ENCODE peak calls at places on chromosome 1, in nine cellular contexts. X, U, E, V, Q, D, J, Z and N are unnamed samples.

GRCh38 chr1:101317590-101317989 is 80.8 kb downstream of the S1PR1 start:
- DNase-seq in X (no peak), U (no peak), E (no peak), V (no peak), Q (no peak), D (peak; percentile 32), J (no peak), Z (no peak), N (no peak)

GRCh38 chr1:198892065-198892464 is 253.2 kb downstream of the PTPRC start:
- DNase-seq in X (no peak), U (no peak), E (no peak), V (no peak), Q (no peak), D (no peak), J (no peak), Z (no peak), N (peak; percentile 63)

GRCh38 chr1:220272841-220273090 is 513 bp upstream of the RAB3GAP2 start:
- DNase-seq in X (no peak), U (no peak), E (no peak), V (no peak), Q (no peak), D (no peak), J (no peak), Z (no peak), N (no peak)

GRCh38 chr1:56097713-56098112 is 481.6 kb downstream of the PLPP3 start:
- DNase-seq in X (no peak), U (no peak), E (peak; percentile 45), V (no peak), Q (no peak), D (no peak), J (no peak), Z (no peak), N (no peak)

GRCh38 chr1:150567717-150568561 is 11.5 kb downstream of the MCL1 start:
- DNase-seq in X (peak; percentile 95), U (peak; percentile 97), E (peak; percentile 90), V (peak; percentile 29), Q (peak; percentile 66), D (peak; percentile 91), J (peak; percentile 82), Z (no peak), N (peak; percentile 99)

GRCh38 chr1:234558186-234558836 is 51.7 kb downstream of the IRF2BP2 start:
- DNase-seq in X (no peak), U (no peak), E (no peak), V (no peak), Q (no peak), D (no peak), J (no peak), Z (no peak), N (no peak)

GRCh38 chr1:156821801-156822200 is 5.2 kb upstream of the SH2D2A start:
- DNase-seq in X (no peak), U (no peak), E (no peak), V (no peak), Q (no peak), D (no peak), J (no peak), Z (peak; percentile 59), N (peak; percentile 20)

GRCh38 chr1:65524931-65525296 is 104.4 kb downstream of the LEPR start:
- DNase-seq in X (no peak), U (no peak), E (peak; percentile 20), V (no peak), Q (no peak), D (no peak), J (no peak), Z (no peak), N (no peak)

GRCh38 chr1:53585116-53585515 is 125.9 kb downstream of the DMRTB1 start:
- DNase-seq in X (no peak), U (no peak), E (no peak), V (no peak), Q (no peak), D (no peak), J (no peak), Z (no peak), N (peak; percentile 39)

GRCh38 chr1:97980530-97980929 is 59.7 kb upstream of the DPYD start:
- DNase-seq in X (no peak), U (no peak), E (no peak), V (no peak), Q (no peak), D (no peak), J (no peak), Z (no peak), N (no peak)

GRCh38 chr1:160540859-160541233 is 17.8 kb upstream of the SLAMF6 start:
- DNase-seq in X (no peak), U (no peak), E (no peak), V (no peak), Q (no peak), D (no peak), J (no peak), Z (no peak), N (no peak)

GRCh38 chr1:20081331-20081810 is 11.4 kb downstream of the PLA2G5 start:
- DNase-seq in X (no peak), U (no peak), E (no peak), V (no peak), Q (no peak), D (no peak), J (no peak), Z (no peak), N (no peak)

GRCh38 chr1:203491664-203492485 is 2.1 kb upstream of the OPTC start:
- DNase-seq in X (no peak), U (no peak), E (peak; percentile 96), V (no peak), Q (peak; percentile 43), D (no peak), J (no peak), Z (no peak), N (no peak)

GRCh38 chr1:53526451-53527101 is 67.4 kb downstream of the DMRTB1 start:
- DNase-seq in X (peak; percentile 69), U (no peak), E (no peak), V (no peak), Q (no peak), D (peak; percentile 27), J (no peak), Z (no peak), N (peak; percentile 76)

GRCh38 chr1:49104575-49104974 is 327.9 kb upstream of the BEND5 start:
- DNase-seq in X (no peak), U (no peak), E (no peak), V (no peak), Q (no peak), D (no peak), J (no peak), Z (no peak), N (no peak)

GRCh38 chr1:180201451-180202200 is 28.4 kb upstream of the LHX4 start:
- DNase-seq in X (no peak), U (no peak), E (no peak), V (no peak), Q (no peak), D (no peak), J (no peak), Z (no peak), N (no peak)

GRCh38 chr1:42977653-42978052 is 19.0 kb upstream of the SLC2A1 start:
- DNase-seq in X (no peak), U (no peak), E (no peak), V (no peak), Q (no peak), D (no peak), J (no peak), Z (no peak), N (no peak)

GRCh38 chr1:115710859-115711624 is 57.5 kb downstream of the CASQ2 start:
- DNase-seq in X (no peak), U (no peak), E (no peak), V (no peak), Q (no peak), D (no peak), J (no peak), Z (no peak), N (no peak)

GRCh38 chr1:161304927-161305871 is 4.6 kb downstream of the MPZ start:
- DNase-seq in X (no peak), U (no peak), E (no peak), V (no peak), Q (no peak), D (no peak), J (no peak), Z (no peak), N (no peak)

GRCh38 chr1:34784751-34785221 is 3.8 kb downstream of the GJB3 start:
- DNase-seq in X (no peak), U (no peak), E (no peak), V (no peak), Q (no peak), D (no peak), J (no peak), Z (no peak), N (no peak)

GRCh38 chr1:116409751-116410182 is 36.7 kb downstream of the ATP1A1 start:
- DNase-seq in X (no peak), U (no peak), E (no peak), V (no peak), Q (peak; percentile 15), D (no peak), J (no peak), Z (no peak), N (no peak)

GRCh38 chr1:27382950-27383627 is at the start of gene CD164L2:
- DNase-seq in X (no peak), U (no peak), E (no peak), V (no peak), Q (no peak), D (peak; percentile 93), J (no peak), Z (no peak), N (no peak)